ENCODE peak calls at places on chromosomes 5 and 9, in five cellular contexts. One of them, this sample, is unnamed.

GRCh38 chr5:39943811-39944210 is 519.0 kb upstream of the DAB2 start:
- DNase-seq in neuronal stem cell: no peak
- DNase-seq in dorsolateral prefrontal cortex: no peak
- DNase-seq in SJSA1: no peak
- DNase-seq in IMR-90: peak
- DNase-seq in this sample: no peak

GRCh38 chr5:135706893-135707292 is 127.6 kb upstream of the SLC25A48 start:
- DNase-seq in IMR-90: no peak
- DNase-seq in neuronal stem cell: no peak
- DNase-seq in SJSA1: no peak
- DNase-seq in dorsolateral prefrontal cortex: no peak
- DNase-seq in this sample: no peak

GRCh38 chr5:124746252-124746915 is at the start of gene ZNF608:
- DNase-seq in IMR-90: peak
- DNase-seq in SJSA1: peak
- DNase-seq in dorsolateral prefrontal cortex: no peak
- DNase-seq in neuronal stem cell: peak
- DNase-seq in this sample: no peak

GRCh38 chr9:122642226-122642625 is 15.2 kb downstream of the OR1B1 start:
- DNase-seq in dorsolateral prefrontal cortex: no peak
- DNase-seq in IMR-90: no peak
- DNase-seq in SJSA1: no peak
- DNase-seq in neuronal stem cell: no peak
- DNase-seq in this sample: no peak

GRCh38 chr5:80959768-80960442 is at the start of gene RASGRF2:
- DNase-seq in dorsolateral prefrontal cortex: peak
- DNase-seq in SJSA1: peak
- DNase-seq in neuronal stem cell: peak
- DNase-seq in IMR-90: peak
- DNase-seq in this sample: no peak

GRCh38 chr9:37148181-37148580 is 27.8 kb downstream of the ZCCHC7 start:
- DNase-seq in neuronal stem cell: no peak
- DNase-seq in SJSA1: no peak
- DNase-seq in IMR-90: no peak
- DNase-seq in dorsolateral prefrontal cortex: no peak
- DNase-seq in this sample: no peak

GRCh38 chr5:108461628-108462367 is 79.9 kb upstream of the FBXL17 start:
- DNase-seq in SJSA1: no peak
- DNase-seq in dorsolateral prefrontal cortex: no peak
- DNase-seq in neuronal stem cell: no peak
- DNase-seq in IMR-90: peak
- DNase-seq in this sample: no peak

GRCh38 chr9:74950456-74950855 is 2.3 kb downstream of the C9orf40 start:
- DNase-seq in IMR-90: no peak
- DNase-seq in SJSA1: no peak
- DNase-seq in neuronal stem cell: no peak
- DNase-seq in dorsolateral prefrontal cortex: no peak
- DNase-seq in this sample: no peak

GRCh38 chr9:76873056-76873792 is 32.7 kb downstream of the PRUNE2 start:
- DNase-seq in SJSA1: no peak
- DNase-seq in neuronal stem cell: peak
- DNase-seq in IMR-90: no peak
- DNase-seq in dorsolateral prefrontal cortex: peak
- DNase-seq in this sample: no peak

GRCh38 chr5:112921031-112921832 is 795 bp downstream of the REEP5 start:
- DNase-seq in dorsolateral prefrontal cortex: peak
- DNase-seq in neuronal stem cell: peak
- DNase-seq in SJSA1: peak
- DNase-seq in IMR-90: peak
- DNase-seq in this sample: peak

GRCh38 chr9:98099898-98100297 is 19.1 kb downstream of the TRIM14 start:
- DNase-seq in neuronal stem cell: no peak
- DNase-seq in dorsolateral prefrontal cortex: no peak
- DNase-seq in SJSA1: no peak
- DNase-seq in IMR-90: no peak
- DNase-seq in this sample: no peak

GRCh38 chr9:98101868-98102273 is 17.2 kb downstream of the TRIM14 start:
- DNase-seq in SJSA1: no peak
- DNase-seq in dorsolateral prefrontal cortex: no peak
- DNase-seq in neuronal stem cell: no peak
- DNase-seq in IMR-90: peak
- DNase-seq in this sample: no peak

GRCh38 chr9:98101416-98101815 is 17.6 kb downstream of the TRIM14 start:
- DNase-seq in IMR-90: no peak
- DNase-seq in SJSA1: no peak
- DNase-seq in neuronal stem cell: no peak
- DNase-seq in dorsolateral prefrontal cortex: no peak
- DNase-seq in this sample: no peak

GRCh38 chr9:98097836-98098235 is 21.2 kb downstream of the TRIM14 start:
- DNase-seq in SJSA1: no peak
- DNase-seq in IMR-90: no peak
- DNase-seq in neuronal stem cell: no peak
- DNase-seq in dorsolateral prefrontal cortex: no peak
- DNase-seq in this sample: peak

GRCh38 chr9:98099346-98099745 is 19.7 kb downstream of the TRIM14 start:
- DNase-seq in neuronal stem cell: no peak
- DNase-seq in dorsolateral prefrontal cortex: no peak
- DNase-seq in IMR-90: no peak
- DNase-seq in SJSA1: no peak
- DNase-seq in this sample: no peak
- H3K27ac ChIP-seq in neuronal stem cell: no peak
- H3K27ac ChIP-seq in dorsolateral prefrontal cortex: no peak
- H3K27ac ChIP-seq in IMR-90: no peak
- H3K27ac ChIP-seq in SJSA1: no peak
- H3K27ac ChIP-seq in this sample: peak

DNA sequence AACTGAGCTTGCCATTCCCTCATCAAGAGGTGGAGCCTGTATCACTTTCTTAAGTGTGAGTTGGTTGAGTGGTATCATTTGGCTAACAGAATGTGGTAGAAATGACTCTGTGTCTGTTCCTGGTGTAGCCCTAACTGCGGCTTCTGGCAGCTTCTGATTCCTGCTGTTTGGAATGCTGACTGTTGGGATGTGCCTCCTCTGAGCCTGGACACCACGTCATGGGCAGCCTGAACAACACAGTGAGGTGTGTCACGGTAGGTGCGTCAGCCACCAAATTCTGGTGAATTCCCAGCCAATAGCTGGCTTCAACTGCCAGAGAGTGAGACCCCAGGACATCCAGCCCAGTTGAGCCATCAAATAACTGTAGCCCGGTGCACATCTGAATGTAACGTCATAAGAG is 6.1 kb upstream of the C9orf152 start:
- DNase-seq in dorsolateral prefrontal cortex: no peak
- DNase-seq in IMR-90: peak
- DNase-seq in neuronal stem cell: no peak
- DNase-seq in SJSA1: no peak
- DNase-seq in this sample: no peak
- H3K4me3 ChIP-seq in dorsolateral prefrontal cortex: no peak
- H3K4me3 ChIP-seq in IMR-90: no peak
- H3K4me3 ChIP-seq in neuronal stem cell: no peak
- H3K4me3 ChIP-seq in SJSA1: no peak
- H3K4me3 ChIP-seq in this sample: no peak

GRCh38 chr9:114501786-114502682 is 3.2 kb downstream of the WHRN start:
- DNase-seq in dorsolateral prefrontal cortex: no peak
- DNase-seq in SJSA1: peak
- DNase-seq in neuronal stem cell: peak
- DNase-seq in IMR-90: peak
- DNase-seq in this sample: no peak
- H3K27ac ChIP-seq in dorsolateral prefrontal cortex: peak
- H3K27ac ChIP-seq in SJSA1: peak
- H3K27ac ChIP-seq in neuronal stem cell: peak
- H3K27ac ChIP-seq in IMR-90: peak
- H3K27ac ChIP-seq in this sample: peak

GRCh38 chr9:124355032-124355940 is 60.0 kb downstream of the PSMB7 start:
- DNase-seq in SJSA1: no peak
- DNase-seq in dorsolateral prefrontal cortex: no peak
- DNase-seq in IMR-90: no peak
- DNase-seq in neuronal stem cell: no peak
- DNase-seq in this sample: no peak

GRCh38 chr9:124353166-124353768 is 62.0 kb downstream of the PSMB7 start:
- DNase-seq in neuronal stem cell: no peak
- DNase-seq in dorsolateral prefrontal cortex: no peak
- DNase-seq in SJSA1: no peak
- DNase-seq in IMR-90: no peak
- DNase-seq in this sample: no peak

GRCh38 chr9:124353811-124354274 is 61.4 kb downstream of the PSMB7 start:
- DNase-seq in SJSA1: no peak
- DNase-seq in IMR-90: peak
- DNase-seq in neuronal stem cell: no peak
- DNase-seq in dorsolateral prefrontal cortex: no peak
- DNase-seq in this sample: no peak

GRCh38 chr9:124355941-124356744 is 59.1 kb downstream of the PSMB7 start:
- DNase-seq in IMR-90: no peak
- DNase-seq in dorsolateral prefrontal cortex: no peak
- DNase-seq in neuronal stem cell: no peak
- DNase-seq in SJSA1: no peak
- DNase-seq in this sample: no peak

DNA sequence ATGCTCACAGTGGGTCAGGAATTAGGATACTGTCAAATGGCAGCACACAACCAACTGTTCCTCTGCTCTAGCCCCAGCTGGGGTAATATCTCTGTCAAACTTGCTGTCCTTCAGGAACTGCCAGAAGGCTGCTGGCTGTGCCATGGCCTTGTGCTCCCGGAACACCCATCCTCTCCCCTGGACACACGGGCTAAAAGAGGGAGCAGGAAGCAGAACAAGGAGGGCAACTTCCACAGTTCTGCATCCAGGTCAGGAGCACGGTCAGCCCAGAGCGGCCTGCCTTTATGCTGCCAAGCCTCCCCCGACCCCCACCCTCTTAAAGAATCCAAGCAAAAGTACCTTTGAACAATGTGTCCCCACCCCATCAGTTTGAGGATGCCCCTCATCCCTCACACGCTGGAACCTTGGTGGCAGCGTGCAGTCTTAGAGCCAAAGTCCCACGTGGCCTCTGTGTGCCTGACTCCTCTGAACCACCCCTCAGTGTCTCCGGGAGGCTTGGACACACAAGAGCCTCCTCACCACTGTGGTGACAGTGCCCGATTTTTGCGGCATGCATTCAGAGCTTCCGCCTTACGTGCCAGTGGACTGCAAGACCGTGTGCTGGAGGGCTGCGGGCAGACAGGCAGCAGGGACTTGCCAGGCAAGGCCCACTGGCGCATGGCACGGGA is 60.7 kb downstream of the PSMB7 start:
- DNase-seq in neuronal stem cell: no peak
- DNase-seq in IMR-90: no peak
- DNase-seq in SJSA1: no peak
- DNase-seq in dorsolateral prefrontal cortex: no peak
- DNase-seq in this sample: no peak
- H3K4me3 ChIP-seq in neuronal stem cell: peak
- H3K4me3 ChIP-seq in IMR-90: no peak
- H3K4me3 ChIP-seq in SJSA1: no peak
- H3K4me3 ChIP-seq in dorsolateral prefrontal cortex: no peak
- H3K4me3 ChIP-seq in this sample: no peak

GRCh38 chr5:56813302-56813701 is 2.0 kb upstream of the MAP3K1 start:
- DNase-seq in neuronal stem cell: no peak
- DNase-seq in dorsolateral prefrontal cortex: no peak
- DNase-seq in SJSA1: no peak
- DNase-seq in IMR-90: no peak
- DNase-seq in this sample: no peak
- H3K27ac ChIP-seq in neuronal stem cell: no peak
- H3K27ac ChIP-seq in dorsolateral prefrontal cortex: no peak
- H3K27ac ChIP-seq in SJSA1: no peak
- H3K27ac ChIP-seq in IMR-90: no peak
- H3K27ac ChIP-seq in this sample: no peak

GRCh38 chr5:146848133-146848532 is 30.4 kb downstream of the PPP2R2B start:
- DNase-seq in SJSA1: no peak
- DNase-seq in dorsolateral prefrontal cortex: no peak
- DNase-seq in IMR-90: no peak
- DNase-seq in neuronal stem cell: no peak
- DNase-seq in this sample: no peak

GRCh38 chr5:146852089-146852488 is 26.5 kb downstream of the PPP2R2B start:
- DNase-seq in SJSA1: no peak
- DNase-seq in neuronal stem cell: no peak
- DNase-seq in IMR-90: no peak
- DNase-seq in dorsolateral prefrontal cortex: no peak
- DNase-seq in this sample: no peak

GRCh38 chr5:146851133-146851532 is 27.4 kb downstream of the PPP2R2B start:
- DNase-seq in dorsolateral prefrontal cortex: no peak
- DNase-seq in IMR-90: no peak
- DNase-seq in SJSA1: no peak
- DNase-seq in neuronal stem cell: no peak
- DNase-seq in this sample: no peak

DNA sequence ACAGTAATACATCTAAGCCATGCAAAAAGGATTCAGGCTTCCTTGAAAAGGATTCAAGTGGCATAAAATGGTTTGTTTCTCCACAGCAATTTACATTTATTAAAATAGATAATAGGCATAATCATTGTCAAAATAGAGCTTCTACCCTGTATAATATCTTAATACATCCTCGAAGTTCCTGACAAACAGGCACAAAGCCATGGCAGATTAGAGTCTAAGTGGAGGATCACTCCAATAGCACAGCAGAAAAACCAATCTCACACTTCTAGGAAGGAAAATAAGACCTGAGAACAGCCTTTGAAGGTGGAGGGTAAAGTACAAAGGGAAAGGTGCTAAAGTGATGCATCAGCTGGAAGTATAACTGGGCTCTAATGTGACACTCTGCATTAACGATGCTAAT is 28.9 kb downstream of the PPP2R2B start:
- DNase-seq in neuronal stem cell: no peak
- DNase-seq in IMR-90: no peak
- DNase-seq in SJSA1: no peak
- DNase-seq in dorsolateral prefrontal cortex: no peak
- DNase-seq in this sample: no peak
- H3K4me3 ChIP-seq in neuronal stem cell: no peak
- H3K4me3 ChIP-seq in IMR-90: no peak
- H3K4me3 ChIP-seq in SJSA1: no peak
- H3K4me3 ChIP-seq in dorsolateral prefrontal cortex: no peak
- H3K4me3 ChIP-seq in this sample: no peak

This sample was measured in breast epithelium.